ENCODE peak calls at places on chromosomes 16 and 17, in seven cellular contexts. S is SK-N-SH, N is HCT116, P is K562, G is H1, R is GM12878, Y is HepG2. U is an unnamed sample.

GRCh38 chr17:40966848-40967247 is at the start of gene KRT39:
- DNase-seq in N (no peak), G (no peak), P (no peak), R (no peak), S (no peak), Y (no peak), U (no peak)

GRCh38 chr17:68377771-68378201 is 79.5 kb downstream of the WIPI1 start:
- DNase-seq in P (no peak), N (no peak), R (no peak), G (no peak), S (no peak), Y (no peak), U (peak; percentile 49)

GRCh38 chr17:80898706-80899105 is 92.9 kb upstream of the CHMP6 start:
- DNase-seq in G (no peak), S (no peak), N (no peak), R (no peak), Y (no peak), P (no peak), U (no peak)

GRCh38 chr17:58813712-58814111 is 58.1 kb downstream of the PPM1E start:
- DNase-seq in P (no peak), N (no peak), G (no peak), S (no peak), R (no peak), Y (no peak), U (no peak)

GRCh38 chr16:81337097-81337496 is 22.3 kb downstream of the GAN start:
- DNase-seq in S (no peak), N (no peak), G (no peak), Y (no peak), P (no peak), R (no peak), U (no peak)

GRCh38 chr16:4899474-4899846 is 37.5 kb downstream of the PPL start:
- DNase-seq in S (no peak), P (no peak), N (no peak), Y (no peak), G (no peak), R (no peak), U (no peak)

GRCh38 chr17:75010683-75011406 is 1.6 kb upstream of the MRPL58 start:
- DNase-seq in G (no peak), N (no peak), R (no peak), S (peak; percentile 91), P (peak; percentile 17), Y (peak; percentile 68), U (peak; percentile 89)

GRCh38 chr17:15263206-15263579 is 1.9 kb downstream of the PMP22 start:
- DNase-seq in R (no peak), S (peak; percentile 72), N (no peak), Y (no peak), G (no peak), P (no peak), U (no peak)

GRCh38 chr16:24507959-24508358 is 31.4 kb upstream of the RBBP6 start:
- DNase-seq in R (no peak), Y (no peak), G (no peak), S (no peak), P (no peak), N (no peak), U (no peak)

GRCh38 chr17:67993153-67993997 is 2.9 kb downstream of the C17orf58 start:
- DNase-seq in P (peak; percentile 88), G (no peak), Y (peak; percentile 68), N (peak; percentile 81), R (no peak), S (peak; percentile 98), U (peak; percentile 95)

GRCh38 chr16:25411376-25412081 is 153.9 kb upstream of the ZKSCAN2 start:
- DNase-seq in Y (no peak), N (no peak), R (no peak), S (no peak), P (no peak), G (no peak), U (no peak)

GRCh38 chr16:57479422-57480126 is 6.7 kb downstream of the DOK4 start:
- DNase-seq in N (no peak), R (no peak), Y (peak; percentile 60), G (peak; percentile 50), S (peak; percentile 85), P (no peak), U (peak; percentile 72)

GRCh38 chr16:17331991-17332390 is 138.8 kb downstream of the XYLT1 start:
- DNase-seq in Y (no peak), G (no peak), N (no peak), R (no peak), S (no peak), P (no peak), U (peak; percentile 21)

GRCh38 chr17:73834684-73835343 is 190.6 kb upstream of the SDK2 start:
- DNase-seq in G (no peak), S (no peak), N (no peak), P (no peak), Y (no peak), R (no peak), U (no peak)

GRCh38 chr16:17304124-17304813 is 166.5 kb downstream of the XYLT1 start:
- DNase-seq in R (no peak), N (peak; percentile 22), S (no peak), P (no peak), Y (no peak), G (no peak), U (peak; percentile 96)

GRCh38 chr16:74867281-74867849 is 92.7 kb upstream of the FA2H start:
- DNase-seq in G (no peak), N (no peak), Y (no peak), P (no peak), S (no peak), R (no peak), U (no peak)

GRCh38 chr17:53191878-53192277 is 630.8 kb upstream of the KIF2B start:
- DNase-seq in G (no peak), S (no peak), P (no peak), N (no peak), Y (no peak), R (no peak), U (no peak)

GRCh38 chr17:49146620-49147306 is 14.2 kb downstream of the B4GALNT2 start:
- DNase-seq in Y (peak; percentile 65), G (no peak), R (no peak), N (peak; percentile 84), P (no peak), S (no peak), U (no peak)

GRCh38 chr17:6551909-6552768 is 4.2 kb downstream of the PITPNM3 start:
- DNase-seq in N (no peak), R (no peak), P (no peak), Y (no peak), G (no peak), S (no peak), U (no peak)

GRCh38 chr17:45834471-45835396 is 9.9 kb upstream of the SPPL2C start:
- DNase-seq in N (no peak), S (no peak), R (no peak), Y (no peak), P (no peak), G (no peak), U (no peak)

GRCh38 chr17:72665841-72666518 is 426.5 kb downstream of the SLC39A11 start:
- DNase-seq in G (no peak), R (no peak), P (no peak), N (no peak), Y (no peak), S (no peak), U (no peak)

GRCh38 chr17:15233971-15234370 is 31.2 kb downstream of the PMP22 start:
- DNase-seq in Y (no peak), R (no peak), S (no peak), G (no peak), P (no peak), N (no peak), U (no peak)

GRCh38 chr17:8162232-8162996 is at the start of gene VAMP2:
- DNase-seq in N (no peak), S (peak; percentile 54), G (no peak), Y (no peak), P (peak; percentile 59), R (no peak), U (peak; percentile 70)

GRCh38 chr16:88809676-88810165 is 2.0 kb downstream of the APRT start:
- DNase-seq in G (no peak), N (no peak), Y (no peak), P (no peak), S (no peak), R (no peak), U (no peak)
- TF ChIP-seq JUND in G (no peak), N (no peak), Y (no peak), P (no peak), S (no peak), R (no peak), U (no peak)

GRCh38 chr16:31332544-31332943 is 22.4 kb upstream of the ITGAX start:
- DNase-seq in S (no peak), P (no peak), R (no peak), Y (no peak), G (no peak), N (no peak), U (no peak)
- TF ChIP-seq JUND in S (no peak), P (no peak), R (no peak), Y (no peak), G (no peak), N (no peak), U (no peak)

GRCh38 chr16:49050607-49051006 is 231.0 kb downstream of the CBLN1 start:
- DNase-seq in Y (no peak), N (no peak), P (no peak), S (peak; percentile 46), R (no peak), G (no peak), U (no peak)

GRCh38 chr16:49051626-49052025 is 230.0 kb downstream of the CBLN1 start:
- DNase-seq in R (no peak), S (no peak), G (no peak), N (no peak), Y (no peak), P (no peak), U (no peak)

GRCh38 chr16:49048557-49048956 is 233.1 kb downstream of the CBLN1 start:
- DNase-seq in S (no peak), N (peak; percentile 31), R (no peak), G (no peak), P (no peak), Y (peak; percentile 13), U (no peak)

GRCh38 chr16:49049644-49050043 is 232.0 kb downstream of the CBLN1 start:
- DNase-seq in R (no peak), Y (no peak), P (no peak), S (no peak), N (no peak), G (no peak), U (no peak)

GRCh38 chr16:49049191-49049590 is 232.4 kb downstream of the CBLN1 start:
- DNase-seq in R (no peak), N (no peak), P (no peak), G (no peak), Y (no peak), S (no peak), U (no peak)
- TF ChIP-seq JUND in R (no peak), N (no peak), P (no peak), G (no peak), Y (no peak), S (no peak), U (no peak)

DNA sequence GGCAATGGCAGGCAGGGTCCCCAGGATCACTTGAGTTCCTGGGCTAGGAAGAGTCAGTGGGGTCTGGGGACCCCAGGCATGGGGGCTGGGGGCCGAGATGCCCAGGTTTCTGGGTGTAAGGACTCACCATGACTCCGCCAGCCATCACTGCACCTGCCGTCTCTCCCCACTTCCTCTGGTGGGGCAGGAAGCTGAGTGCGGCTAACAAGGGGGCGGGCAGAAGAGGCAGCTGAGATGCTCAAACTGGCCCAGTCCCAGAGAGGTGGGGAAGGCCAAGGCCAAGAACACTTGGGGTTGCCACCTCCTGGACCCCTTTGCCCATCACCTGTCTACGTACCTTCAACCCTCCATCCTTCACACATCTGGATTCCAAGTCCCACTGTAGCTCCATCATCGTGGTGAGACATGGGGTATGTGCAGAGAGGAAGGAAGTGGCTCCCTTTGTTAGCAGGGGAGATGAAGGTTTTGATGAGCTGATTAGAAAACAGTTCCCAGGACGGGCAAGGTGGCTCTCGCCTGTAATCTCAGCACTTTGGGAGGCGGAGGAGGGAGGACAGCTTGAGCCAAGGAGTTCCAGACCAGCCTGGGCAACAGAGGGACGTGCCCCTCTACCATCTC is at the start of gene SEPTIN1:
- DNase-seq in S (no peak), P (no peak), R (peak; percentile 40), Y (no peak), G (no peak), N (no peak), U (no peak)
- TF ChIP-seq JUND in S (no peak), P (no peak), R (no peak), Y (no peak), G (no peak), N (no peak), U (no peak)